ENCODE peak calls at places on chromosomes 6 and 20, in four cellular contexts. U, X, V and F are unnamed samples. For H3K4me1, the result is how much of the 10 kb centered on the place peaks cover.

GRCh38 chr6:72111611-72112010 is 225.3 kb downstream of the RIMS1 start:
- DNase-seq in U (no peak), V (no peak), X (no peak), F (no peak)

GRCh38 chr6:34143884-34144580 is 1.9 kb downstream of the GRM4 start:
- DNase-seq in V (no peak), U (peak), X (peak), F (no peak)

GRCh38 chr6:7550433-7550801 is 8.9 kb downstream of the DSP start:
- DNase-seq in V (no peak), U (no peak), X (no peak), F (no peak)

GRCh38 chr6:112618796-112619195 is 271.7 kb downstream of the RFPL4B start:
- DNase-seq in V (no peak), X (no peak), U (peak), F (no peak)

GRCh38 chr6:168577496-168577895 is 136.5 kb downstream of the SMOC2 start:
- DNase-seq in X (no peak), U (no peak), V (no peak), F (no peak)

GRCh38 chr6:157964139-157964538 is 17.5 kb upstream of the SYNJ2 start:
- DNase-seq in U (no peak), X (no peak), V (no peak), F (no peak)

GRCh38 chr6:30689985-30690384 is 799 bp downstream of the NRM start:
- DNase-seq in X (no peak), V (no peak), U (no peak), F (no peak)

GRCh38 chr20:61356171-61356570 is 104.1 kb downstream of the CDH4 start:
- DNase-seq in U (no peak), V (no peak), X (no peak), F (no peak)

GRCh38 chr6:92791403-92791802 is 628.0 kb downstream of the EPHA7 start:
- DNase-seq in X (no peak), V (no peak), U (no peak), F (no peak)

GRCh38 chr20:57397693-57398108 is 6.5 kb downstream of the RBM38 start:
- DNase-seq in V (peak), X (no peak), U (no peak), F (peak)

GRCh38 chr6:169950558-169950957 is 199.1 kb downstream of the ERMARD start:
- DNase-seq in U (no peak), X (no peak), V (no peak), F (peak)

GRCh38 chr6:70257874-70258273 is 45.0 kb downstream of the COL9A1 start:
- DNase-seq in U (no peak), X (no peak), V (no peak), F (no peak)

GRCh38 chr20:3171391-3172125 is 1.8 kb downstream of the LZTS3 start:
- DNase-seq in V (no peak), U (no peak), X (no peak), F (no peak)

GRCh38 chr6:147285087-147285855 is 81.1 kb downstream of the STXBP5 start:
- DNase-seq in U (peak), X (no peak), V (no peak), F (peak)

GRCh38 chr6:6788394-6789020 is 200.0 kb downstream of the LY86 start:
- DNase-seq in U (no peak), V (peak), X (no peak), F (peak)

GRCh38 chr20:44028868-44029847 is 114.5 kb downstream of the TOX2 start:
- DNase-seq in X (no peak), U (no peak), V (no peak), F (no peak)

GRCh38 chr20:35341366-35342028 is 49.3 kb upstream of the FAM83C start:
- DNase-seq in U (peak), V (no peak), X (no peak), F (no peak)

GRCh38 chr6:143510991-143511891 is at the start of gene FUCA2:
- DNase-seq in X (peak), U (peak), V (peak), F (peak)

GRCh38 chr6:146135167-146135566 is 106.3 kb downstream of the GRM1 start:
- DNase-seq in V (no peak), U (no peak), X (no peak), F (no peak)

GRCh38 chr6:9543649-9544048 is 871.2 kb downstream of the TFAP2A start:
- DNase-seq in U (no peak), V (no peak), X (no peak), F (no peak)

GRCh38 chr20:57425150-57426013 is 34.2 kb downstream of the RBM38 start:
- DNase-seq in X (no peak), U (no peak), V (no peak), F (no peak)

GRCh38 chr20:62918830-62919229 is 7.5 kb downstream of the DIDO1 start:
- DNase-seq in X (no peak), V (no peak), U (no peak), F (peak)

GRCh38 chr6:134729590-134729989 is 220.3 kb downstream of the ALDH8A1 start:
- DNase-seq in V (no peak), U (no peak), X (no peak), F (no peak)

GRCh38 chr6:121816361-121816760 is 380.9 kb downstream of the GJA1 start:
- DNase-seq in X (no peak), V (no peak), U (no peak), F (no peak)

GRCh38 chr20:50191065-50191565 is 485 bp downstream of the CEBPB start:
- DNase-seq in U (no peak), V (peak), X (no peak), F (peak)

GRCh38 chr20:3706774-3707507 is 5.5 kb downstream of the SIGLEC1 start:
- DNase-seq in U (no peak), V (no peak), X (no peak), F (no peak)

GRCh38 chr20:58702161-58702510 is 9.5 kb downstream of the NPEPL1 start:
- DNase-seq in U (no peak), V (peak), X (peak), F (no peak)

GRCh38 chr20:63475209-63475608 is 2.8 kb upstream of the KCNQ2 start:
- DNase-seq in X (no peak), U (peak), V (no peak), F (no peak)

GRCh38 chr6:136738178-136739057 is 53.9 kb downstream of the MAP3K5 start:
- DNase-seq in X (peak), U (no peak), V (peak), F (peak)

GRCh38 chr6:34344314-34344713 is 48.2 kb downstream of the NUDT3 start:
- DNase-seq in V (no peak), U (no peak), X (no peak), F (no peak)

GRCh38 chr6:18703546-18703945 is 316.4 kb downstream of the RNF144B start:
- DNase-seq in V (no peak), U (no peak), X (no peak), F (no peak)

GRCh38 chr20:63682384-63683139 is 13.9 kb upstream of the TNFRSF6B start:
- DNase-seq in U (no peak), V (peak), X (peak), F (no peak)

GRCh38 chr6:153625089-153625488 is 414.0 kb upstream of the OPRM1 start:
- DNase-seq in U (peak), X (no peak), V (no peak), F (no peak)

GRCh38 chr20:24018796-24019195 is 30.2 kb upstream of the GGTLC1 start:
- DNase-seq in X (no peak), V (no peak), U (no peak), F (no peak)

GRCh38 chr6:30926644-30927043 is 5.3 kb downstream of the SFTA2 start:
- DNase-seq in X (no peak), V (peak), U (no peak), F (peak)

DNA sequence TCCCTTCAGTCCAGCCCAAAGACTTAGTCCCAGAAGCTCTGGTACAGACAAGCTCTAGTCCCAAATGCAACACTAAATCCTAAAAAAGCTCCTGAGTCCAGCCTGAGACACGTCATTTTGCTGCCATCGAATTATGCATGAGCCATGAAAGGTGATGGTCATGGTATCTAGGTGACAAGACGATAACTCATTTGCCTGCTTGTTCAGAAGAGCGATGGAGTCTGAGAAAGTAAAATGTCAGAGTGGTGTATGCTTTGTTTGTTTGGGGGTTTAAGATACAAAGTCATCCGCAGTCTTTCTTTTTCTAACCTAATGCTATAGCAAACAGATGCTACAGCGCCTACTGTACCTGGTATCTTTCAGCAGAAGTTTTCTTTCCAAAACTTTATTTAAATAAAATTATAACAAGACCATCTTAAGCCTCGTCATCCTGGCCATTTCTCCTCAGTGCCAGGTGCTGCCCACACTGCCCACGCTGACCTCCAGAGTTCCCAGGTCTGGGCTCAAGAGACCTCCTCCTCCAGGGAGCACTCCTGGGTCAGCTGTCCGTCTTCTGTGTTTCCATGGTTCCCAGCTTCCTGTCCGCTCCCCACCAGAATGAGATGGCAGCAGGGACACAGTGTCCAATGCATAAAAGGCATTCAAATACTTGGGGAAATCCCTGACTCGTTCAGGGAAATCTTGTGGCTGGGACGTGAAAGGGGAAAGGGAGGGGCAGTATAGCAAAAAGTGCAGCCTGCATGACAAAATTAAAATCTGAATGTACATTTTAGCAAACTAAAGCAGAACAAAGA is 54.5 kb downstream of the SLC23A2 start:
- DNase-seq in V (no peak), X (no peak), U (no peak), F (no peak)
- H3K4me3 ChIP-seq in V (no peak), X (no peak), U (no peak), F (no peak)

DNA sequence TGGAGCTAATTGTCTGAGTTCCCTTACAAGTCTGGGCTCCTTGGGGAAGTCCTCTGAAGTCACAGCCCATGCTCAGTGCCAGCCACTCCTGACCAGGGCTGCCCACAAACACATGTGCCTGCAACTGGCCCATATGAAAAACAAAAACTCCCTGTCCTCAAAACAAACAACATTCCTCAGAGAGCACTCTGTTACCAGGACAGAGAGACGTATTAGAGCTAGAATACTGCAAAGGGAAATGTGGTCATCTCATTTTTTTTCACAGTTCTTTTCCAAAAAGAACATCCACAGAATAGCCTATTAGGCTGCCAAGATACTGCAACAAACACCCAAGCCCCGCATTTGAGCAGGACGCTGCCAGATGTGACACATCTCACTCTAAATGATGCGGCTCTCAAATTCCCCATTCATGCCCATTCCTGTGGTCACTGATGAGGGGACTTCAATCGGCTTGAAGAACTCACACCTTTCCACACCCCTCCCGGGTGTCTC is 71.1 kb downstream of the SLC22A23 start:
- DNase-seq in U (no peak), V (peak), X (no peak), F (no peak)
- H3K4me1 ChIP-seq in U (under half), V (half or more), X (under half), F (under half)

GRCh38 chr6:155264704-155265320 is 999 bp downstream of the CLDN20 start:
- DNase-seq in U (no peak), V (no peak), X (no peak), F (no peak)

GRCh38 chr6:155270566-155271091 is 6.8 kb downstream of the CLDN20 start:
- DNase-seq in X (no peak), V (no peak), U (no peak), F (no peak)

GRCh38 chr6:155265843-155266535 is 2.2 kb downstream of the CLDN20 start:
- DNase-seq in V (no peak), U (no peak), X (no peak), F (no peak)

GRCh38 chr6:155269765-155270164 is 6.0 kb downstream of the CLDN20 start:
- DNase-seq in V (no peak), X (no peak), U (no peak), F (no peak)

DNA sequence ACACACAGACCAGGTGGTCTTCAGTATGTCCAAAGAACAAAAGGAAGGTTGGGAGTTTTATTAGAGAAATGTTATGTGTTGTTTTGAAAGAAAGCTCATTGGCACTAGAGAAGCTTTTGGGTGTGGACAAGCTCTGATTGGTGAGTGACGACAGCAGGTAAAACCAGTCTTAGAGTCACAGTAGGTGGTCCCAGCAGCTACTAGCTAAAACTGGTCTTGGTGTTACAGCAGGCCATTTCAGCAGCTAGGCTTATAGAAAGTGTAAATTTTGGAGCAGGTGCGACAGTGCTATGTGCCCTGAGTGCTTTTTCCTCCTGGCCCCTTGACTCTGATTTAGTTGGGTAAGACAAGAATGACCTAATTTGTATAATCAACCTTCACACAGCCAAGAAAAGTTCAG is 3.6 kb downstream of the CLDN20 start:
- DNase-seq in V (no peak), U (no peak), X (no peak), F (no peak)
- H3K27ac ChIP-seq in V (peak), U (no peak), X (no peak), F (no peak)

DNA sequence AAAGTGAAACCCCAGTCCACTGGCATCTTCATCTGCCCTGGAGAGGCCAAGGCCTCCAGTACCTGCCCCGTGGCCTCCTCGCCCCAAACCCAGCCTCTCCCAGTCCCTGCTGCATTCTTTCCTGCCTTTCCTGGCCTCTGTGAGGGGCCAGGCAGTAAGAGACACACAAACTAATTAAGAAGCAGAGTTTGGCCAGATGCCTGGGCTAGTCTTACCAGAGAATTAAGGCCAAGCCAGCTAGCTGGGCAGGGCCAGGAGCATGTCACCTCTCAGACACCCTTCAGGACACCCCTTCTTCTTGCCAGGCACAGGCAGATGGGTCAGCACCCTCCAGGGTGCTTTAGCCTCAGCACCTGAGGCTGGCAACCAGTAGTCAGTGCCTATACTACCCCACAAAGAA is 2.4 kb downstream of the MDGA1 start:
- DNase-seq in U (no peak), V (no peak), X (no peak), F (no peak)
- H3K4me3 ChIP-seq in U (no peak), V (no peak), X (no peak), F (no peak)

GRCh38 chr6:43897571-43898302 is 127.7 kb downstream of the VEGFA start:
- DNase-seq in U (no peak), X (no peak), V (no peak), F (no peak)
- H3K4me1 ChIP-seq in U (under half), X (under half), V (under half), F (under half)

DNA sequence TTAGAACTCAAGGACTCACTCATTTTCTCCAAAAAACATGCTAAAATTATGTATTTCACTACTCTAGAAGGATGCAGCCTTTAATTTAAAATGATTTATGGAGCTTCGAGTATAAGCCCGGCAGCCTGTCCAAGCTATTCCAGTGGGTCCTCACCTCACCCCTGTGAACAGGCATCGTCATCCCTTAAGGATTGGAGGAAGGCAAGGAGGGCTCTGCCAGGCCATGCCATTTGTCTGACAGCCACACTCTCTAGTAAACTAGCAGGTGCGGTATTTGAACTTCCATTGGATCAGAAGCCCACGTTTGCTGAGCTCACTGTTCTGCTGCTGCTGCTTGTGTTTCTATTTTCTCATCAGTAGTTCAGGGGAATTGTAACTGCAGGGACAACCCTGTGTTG is 39.8 kb upstream of the NAA20 start:
- DNase-seq in U (no peak), X (no peak), V (no peak), F (no peak)
- H3K27ac ChIP-seq in U (peak), X (peak), V (peak), F (peak)